ENCODE peak calls at places on chromosomes 11 and 22, in eight cellular contexts. One of them, this sample, is unnamed.

GRCh38 chr11:58508814-58509213 is 909 bp upstream of the OR5B21 start:
- DNase-seq in neural crest cell: no peak
- DNase-seq in GM20000: no peak
- DNase-seq in AG04450: no peak
- DNase-seq in AG10803: no peak
- DNase-seq in Calu3: no peak
- DNase-seq in transverse colon: no peak
- DNase-seq in pancreas: no peak
- DNase-seq in this sample: no peak

GRCh38 chr11:128462189-128462588 is 125.2 kb downstream of the ETS1 start:
- DNase-seq in Calu3: no peak
- DNase-seq in GM20000: no peak
- DNase-seq in pancreas: no peak
- DNase-seq in AG04450: no peak
- DNase-seq in neural crest cell: no peak
- DNase-seq in AG10803: no peak
- DNase-seq in transverse colon: no peak
- DNase-seq in this sample: no peak

GRCh38 chr11:118628031-118628430 is 20.6 kb downstream of the PHLDB1 start:
- DNase-seq in GM20000: no peak
- DNase-seq in transverse colon: no peak
- DNase-seq in pancreas: no peak
- DNase-seq in neural crest cell: no peak
- DNase-seq in Calu3: no peak
- DNase-seq in AG10803: no peak
- DNase-seq in AG04450: no peak
- DNase-seq in this sample: no peak

GRCh38 chr11:69994810-69995209 is 83.3 kb upstream of the ANO1 start:
- DNase-seq in AG10803: no peak
- DNase-seq in AG04450: no peak
- DNase-seq in Calu3: no peak
- DNase-seq in neural crest cell: no peak
- DNase-seq in pancreas: no peak
- DNase-seq in GM20000: no peak
- DNase-seq in transverse colon: no peak
- DNase-seq in this sample: no peak

GRCh38 chr11:102518296-102519094 is 12.1 kb downstream of the MMP7 start:
- DNase-seq in Calu3: no peak
- DNase-seq in AG10803: peak
- DNase-seq in neural crest cell: no peak
- DNase-seq in pancreas: no peak
- DNase-seq in GM20000: no peak
- DNase-seq in transverse colon: no peak
- DNase-seq in AG04450: no peak
- DNase-seq in this sample: no peak

GRCh38 chr11:119793335-119793984 is 64.5 kb upstream of the NECTIN1 start:
- DNase-seq in transverse colon: no peak
- DNase-seq in AG04450: no peak
- DNase-seq in neural crest cell: no peak
- DNase-seq in pancreas: no peak
- DNase-seq in AG10803: peak
- DNase-seq in Calu3: no peak
- DNase-seq in GM20000: no peak
- DNase-seq in this sample: no peak

GRCh38 chr22:47187558-47187957 is 425.1 kb downstream of the TBC1D22A start:
- DNase-seq in Calu3: no peak
- DNase-seq in AG04450: no peak
- DNase-seq in pancreas: peak
- DNase-seq in neural crest cell: no peak
- DNase-seq in GM20000: no peak
- DNase-seq in AG10803: no peak
- DNase-seq in transverse colon: no peak
- DNase-seq in this sample: no peak

GRCh38 chr11:73597340-73597955 is 464 bp downstream of the FAM168A start:
- DNase-seq in AG10803: no peak
- DNase-seq in Calu3: no peak
- DNase-seq in pancreas: no peak
- DNase-seq in AG04450: no peak
- DNase-seq in neural crest cell: no peak
- DNase-seq in transverse colon: no peak
- DNase-seq in GM20000: no peak
- DNase-seq in this sample: no peak

GRCh38 chr11:79081441-79082124 is 359.2 kb downstream of the TENM4 start:
- DNase-seq in AG10803: peak
- DNase-seq in Calu3: no peak
- DNase-seq in AG04450: no peak
- DNase-seq in transverse colon: no peak
- DNase-seq in pancreas: no peak
- DNase-seq in GM20000: no peak
- DNase-seq in neural crest cell: no peak
- DNase-seq in this sample: no peak

GRCh38 chr22:43945632-43946390 is 9.4 kb upstream of the SAMM50 start:
- DNase-seq in neural crest cell: peak
- DNase-seq in transverse colon: peak
- DNase-seq in AG04450: no peak
- DNase-seq in GM20000: peak
- DNase-seq in AG10803: peak
- DNase-seq in pancreas: peak
- DNase-seq in Calu3: peak
- DNase-seq in this sample: peak

GRCh38 chr11:8604078-8604723 is 10.2 kb upstream of the STK33 start:
- DNase-seq in neural crest cell: peak
- DNase-seq in pancreas: peak
- DNase-seq in AG04450: peak
- DNase-seq in Calu3: peak
- DNase-seq in transverse colon: peak
- DNase-seq in AG10803: peak
- DNase-seq in GM20000: peak
- DNase-seq in this sample: no peak

GRCh38 chr22:45096256-45096907 is 67.3 kb upstream of the NUP50 start:
- DNase-seq in AG10803: peak
- DNase-seq in GM20000: peak
- DNase-seq in neural crest cell: peak
- DNase-seq in Calu3: peak
- DNase-seq in AG04450: no peak
- DNase-seq in transverse colon: peak
- DNase-seq in pancreas: peak
- DNase-seq in this sample: no peak
- TF ChIP-seq CTCF in AG10803: peak
- TF ChIP-seq CTCF in GM20000: peak
- TF ChIP-seq CTCF in neural crest cell: peak
- TF ChIP-seq CTCF in Calu3: peak
- TF ChIP-seq CTCF in AG04450: peak
- TF ChIP-seq CTCF in transverse colon: peak
- TF ChIP-seq CTCF in pancreas: peak
- TF ChIP-seq CTCF in this sample: peak

GRCh38 chr22:38454361-38455062 is 487 bp downstream of the KCNJ4 start:
- DNase-seq in pancreas: no peak
- DNase-seq in Calu3: peak
- DNase-seq in AG04450: no peak
- DNase-seq in transverse colon: no peak
- DNase-seq in GM20000: peak
- DNase-seq in neural crest cell: no peak
- DNase-seq in AG10803: no peak
- DNase-seq in this sample: no peak

GRCh38 chr22:38455063-38455529 is at the start of gene KCNJ4:
- DNase-seq in neural crest cell: no peak
- DNase-seq in pancreas: no peak
- DNase-seq in AG04450: no peak
- DNase-seq in Calu3: no peak
- DNase-seq in transverse colon: no peak
- DNase-seq in GM20000: no peak
- DNase-seq in AG10803: no peak
- DNase-seq in this sample: no peak

GRCh38 chr22:38456841-38457699 is 2.1 kb upstream of the KCNJ4 start:
- DNase-seq in pancreas: no peak
- DNase-seq in Calu3: no peak
- DNase-seq in GM20000: no peak
- DNase-seq in neural crest cell: no peak
- DNase-seq in AG04450: no peak
- DNase-seq in AG10803: no peak
- DNase-seq in transverse colon: no peak
- DNase-seq in this sample: no peak

GRCh38 chr22:38456272-38456837 is 1.4 kb upstream of the KCNJ4 start:
- DNase-seq in AG04450: no peak
- DNase-seq in neural crest cell: no peak
- DNase-seq in Calu3: no peak
- DNase-seq in transverse colon: no peak
- DNase-seq in pancreas: no peak
- DNase-seq in GM20000: no peak
- DNase-seq in AG10803: no peak
- DNase-seq in this sample: no peak

DNA sequence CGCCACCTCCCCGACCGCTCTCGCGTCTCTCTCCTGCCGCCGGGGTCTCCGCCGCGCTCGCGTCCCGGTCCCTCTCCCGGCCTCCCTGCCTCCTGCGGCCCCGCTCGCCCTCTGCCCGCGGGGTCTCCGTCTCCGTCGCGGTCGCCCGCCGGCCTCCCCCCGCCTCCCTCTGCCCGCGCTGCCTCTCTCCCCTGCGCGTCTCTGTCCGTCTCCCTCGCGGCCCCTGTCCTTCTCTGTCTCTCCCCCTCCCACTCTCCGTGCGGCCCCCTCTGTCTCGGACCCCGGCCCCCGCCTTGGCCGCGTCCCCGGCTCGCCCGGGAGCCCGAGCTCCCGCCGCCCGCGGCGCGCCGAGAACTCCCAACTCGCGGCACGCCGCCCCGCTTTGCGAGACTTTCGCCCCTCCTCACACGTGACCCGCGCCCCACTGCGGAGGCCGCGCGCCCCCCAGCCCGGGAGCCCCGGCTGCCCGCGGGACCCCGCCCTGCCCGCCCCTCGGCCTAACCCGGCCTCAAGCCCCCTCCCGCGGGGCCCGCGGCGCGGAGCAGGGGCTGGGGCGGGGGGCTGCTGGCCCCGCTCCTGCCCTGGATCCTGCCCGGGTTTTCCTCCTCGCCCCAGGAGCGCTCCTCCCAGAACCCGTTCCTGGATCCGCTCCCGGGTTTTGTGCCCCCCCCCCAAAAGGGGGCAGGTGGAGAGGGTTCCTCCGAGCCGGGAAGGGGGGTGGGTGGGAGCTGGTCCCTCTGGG is 702 bp upstream of the KCNJ4 start:
- DNase-seq in neural crest cell: peak
- DNase-seq in AG04450: no peak
- DNase-seq in AG10803: no peak
- DNase-seq in GM20000: peak
- DNase-seq in transverse colon: no peak
- DNase-seq in pancreas: no peak
- DNase-seq in Calu3: peak
- DNase-seq in this sample: no peak
- TF ChIP-seq CTCF in neural crest cell: no peak
- TF ChIP-seq CTCF in AG04450: no peak
- TF ChIP-seq CTCF in AG10803: no peak
- TF ChIP-seq CTCF in GM20000: no peak
- TF ChIP-seq CTCF in transverse colon: no peak
- TF ChIP-seq CTCF in pancreas: no peak
- TF ChIP-seq CTCF in Calu3: no peak
- TF ChIP-seq CTCF in this sample: no peak

DNA sequence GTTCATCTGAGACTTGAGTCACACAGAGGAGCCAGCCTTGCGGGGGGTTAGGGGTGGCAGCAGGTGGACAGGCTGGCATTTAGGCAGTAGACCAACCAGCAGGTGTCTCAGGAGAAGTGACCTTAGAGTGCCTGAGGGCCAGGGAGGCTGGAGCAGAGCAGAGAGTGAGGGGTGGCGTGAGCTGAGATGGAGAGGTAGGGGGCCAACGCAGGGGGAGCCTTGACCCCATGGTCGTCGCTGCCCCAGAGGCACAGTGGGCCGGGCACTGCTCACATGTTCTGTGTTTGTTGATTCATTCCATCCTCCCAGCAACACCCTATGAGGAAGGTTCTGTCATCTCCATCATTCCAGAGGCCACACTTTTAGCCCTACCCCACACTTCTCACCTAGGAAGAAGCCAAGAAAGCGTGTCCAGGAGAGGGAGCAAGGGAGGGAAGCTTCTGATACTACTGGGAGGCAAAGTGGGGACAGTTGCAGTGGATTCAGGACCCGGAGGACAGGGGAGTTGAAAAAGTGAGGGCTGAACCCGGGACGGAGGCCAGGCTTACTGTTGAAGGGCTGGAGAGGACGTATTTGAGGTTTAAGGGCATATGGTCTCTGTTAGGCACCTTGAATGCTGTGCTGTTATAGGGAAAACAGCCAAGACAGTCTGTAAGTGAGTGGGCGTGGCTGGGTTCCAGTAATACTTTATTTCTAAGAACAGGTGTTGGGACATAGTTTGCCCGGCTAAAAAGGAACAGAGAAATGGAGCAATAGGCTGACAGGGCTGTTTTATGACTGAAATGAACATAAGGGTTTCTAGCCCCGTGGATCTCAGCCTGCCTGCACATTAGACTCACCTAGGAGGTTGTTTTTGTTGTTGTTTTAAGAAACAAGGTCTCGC is 7.3 kb downstream of the SART1 start:
- DNase-seq in GM20000: no peak
- DNase-seq in Calu3: no peak
- DNase-seq in transverse colon: no peak
- DNase-seq in neural crest cell: no peak
- DNase-seq in pancreas: no peak
- DNase-seq in AG04450: no peak
- DNase-seq in AG10803: no peak
- DNase-seq in this sample: no peak
- TF ChIP-seq CTCF in GM20000: no peak
- TF ChIP-seq CTCF in Calu3: no peak
- TF ChIP-seq CTCF in transverse colon: no peak
- TF ChIP-seq CTCF in neural crest cell: no peak
- TF ChIP-seq CTCF in pancreas: no peak
- TF ChIP-seq CTCF in AG04450: no peak
- TF ChIP-seq CTCF in AG10803: no peak
- TF ChIP-seq CTCF in this sample: no peak

DNA sequence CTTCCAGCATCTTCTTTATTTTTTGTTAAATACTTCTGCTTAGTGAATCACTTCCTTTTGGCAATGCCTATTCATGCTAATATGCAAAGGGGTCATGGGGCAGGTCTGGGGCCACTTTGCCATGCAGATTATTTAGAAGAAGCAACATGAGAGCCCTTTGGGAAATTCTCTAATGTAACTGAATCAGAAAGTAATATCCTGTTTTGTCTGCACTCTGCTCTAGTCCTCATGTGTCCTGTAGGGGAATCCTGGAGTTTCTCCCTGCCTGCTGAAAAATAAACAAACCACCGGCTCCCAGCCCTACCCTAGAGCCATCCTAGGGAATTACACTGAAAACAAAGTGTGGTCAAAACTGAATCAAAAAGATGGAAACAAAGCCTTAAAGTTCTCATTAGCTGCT is 176.4 kb upstream of the POU2AF2 start:
- DNase-seq in AG04450: peak
- DNase-seq in AG10803: no peak
- DNase-seq in neural crest cell: no peak
- DNase-seq in Calu3: no peak
- DNase-seq in pancreas: no peak
- DNase-seq in GM20000: no peak
- DNase-seq in transverse colon: no peak
- DNase-seq in this sample: no peak
- TF ChIP-seq CTCF in AG04450: peak
- TF ChIP-seq CTCF in AG10803: no peak
- TF ChIP-seq CTCF in neural crest cell: peak
- TF ChIP-seq CTCF in Calu3: no peak
- TF ChIP-seq CTCF in pancreas: no peak
- TF ChIP-seq CTCF in GM20000: no peak
- TF ChIP-seq CTCF in transverse colon: no peak
- TF ChIP-seq CTCF in this sample: no peak

GRCh38 chr11:65539401-65540289 is 14.8 kb downstream of the SCYL1 start:
- DNase-seq in Calu3: peak
- DNase-seq in AG10803: no peak
- DNase-seq in GM20000: peak
- DNase-seq in pancreas: peak
- DNase-seq in neural crest cell: peak
- DNase-seq in AG04450: no peak
- DNase-seq in transverse colon: peak
- DNase-seq in this sample: no peak
- TF ChIP-seq CTCF in Calu3: no peak
- TF ChIP-seq CTCF in AG10803: no peak
- TF ChIP-seq CTCF in GM20000: no peak
- TF ChIP-seq CTCF in pancreas: peak
- TF ChIP-seq CTCF in neural crest cell: no peak
- TF ChIP-seq CTCF in AG04450: no peak
- TF ChIP-seq CTCF in transverse colon: no peak
- TF ChIP-seq CTCF in this sample: peak

This sample was measured in natural killer cell.